ENCODE peak calls at places on chromosomes 3 and 15, in nine cellular contexts. O is neural crest cell, L is heart left ventricle, H is islet precursor cell, X is foreskin fibroblast, M is globus pallidus, R is ELR, Z is GM04503, E is DND-41. P is an unnamed sample.

GRCh38 chr15:35038655-35039534 is 46.2 kb downstream of the NANOGP8 start:
- DNase-seq in R (no peak), L (no peak), E (no peak), H (no peak), Z (peak; percentile 69), X (peak; percentile 49), O (no peak), M (no peak), P (no peak)

GRCh38 chr3:128554100-128554464 is 61.1 kb upstream of the GATA2 start:
- DNase-seq in R (peak; percentile 86), Z (no peak), X (no peak), E (no peak), H (peak; percentile 89), O (no peak), M (no peak), L (no peak), P (no peak)

GRCh38 chr15:68643216-68643830 is 64.5 kb downstream of the CORO2B start:
- DNase-seq in R (no peak), X (no peak), L (no peak), M (no peak), Z (no peak), E (no peak), O (no peak), H (peak; percentile 85), P (no peak)

GRCh38 chr3:197501879-197502620 is 53.7 kb downstream of the BDH1 start:
- DNase-seq in E (peak; percentile 36), R (peak; percentile 75), Z (no peak), L (no peak), M (peak; percentile 58), H (peak; percentile 76), X (peak; percentile 63), O (no peak), P (peak; percentile 20)

GRCh38 chr15:48796521-48796920 is 14.3 kb downstream of the CEP152 start:
- DNase-seq in L (no peak), O (no peak), E (no peak), H (no peak), M (no peak), Z (no peak), R (no peak), X (no peak), P (no peak)

GRCh38 chr3:18847583-18848197 is 300.6 kb upstream of the KCNH8 start:
- DNase-seq in O (no peak), H (no peak), M (peak; percentile 2), E (no peak), X (no peak), R (peak; percentile 4), L (no peak), Z (no peak), P (no peak)

GRCh38 chr3:77254967-77255831 is 215.3 kb downstream of the ROBO2 start:
- DNase-seq in L (no peak), H (peak; percentile 71), R (peak; percentile 45), O (peak; percentile 50), Z (no peak), E (peak; percentile 39), X (peak; percentile 82), M (peak; percentile 49), P (peak; percentile 17)

GRCh38 chr15:68028137-68028771 is 25.9 kb upstream of the PIAS1 start:
- DNase-seq in E (no peak), L (no peak), Z (peak; percentile 10), H (peak; percentile 75), R (peak; percentile 27), M (no peak), O (no peak), X (no peak), P (no peak)

GRCh38 chr3:30775070-30775469 is 119.4 kb downstream of the GADL1 start:
- DNase-seq in X (no peak), Z (no peak), O (no peak), H (no peak), E (no peak), R (no peak), L (no peak), M (no peak), P (no peak)

GRCh38 chr3:152205097-152205593 is 63.6 kb upstream of the MBNL1 start:
- DNase-seq in R (no peak), H (no peak), X (no peak), E (no peak), O (no peak), Z (no peak), L (no peak), M (no peak), P (peak; percentile 74)

GRCh38 chr15:64938192-64938591 is 26.5 kb downstream of the ANKDD1A start:
- DNase-seq in M (no peak), O (no peak), R (no peak), H (peak; percentile 23), X (no peak), E (no peak), Z (no peak), L (no peak), P (no peak)

GRCh38 chr15:28093761-28094535 is 5.2 kb downstream of the OCA2 start:
- DNase-seq in O (no peak), R (no peak), E (no peak), X (no peak), H (no peak), M (no peak), L (no peak), Z (no peak), P (no peak)

GRCh38 chr3:15592968-15593367 is 8.4 kb downstream of the HACL1 start:
- DNase-seq in M (no peak), O (no peak), Z (no peak), R (no peak), E (no peak), X (no peak), L (no peak), H (no peak), P (no peak)

GRCh38 chr3:195836736-195837135 is 25.0 kb upstream of the MUC4 start:
- DNase-seq in L (no peak), R (no peak), Z (no peak), H (peak; percentile 51), O (no peak), E (no peak), X (no peak), M (no peak), P (no peak)

GRCh38 chr3:120506828-120507774 is 56.3 kb upstream of the FSTL1 start:
- DNase-seq in Z (peak; percentile 45), L (no peak), R (peak; percentile 78), M (peak; percentile 33), H (no peak), E (peak; percentile 7), X (peak; percentile 88), O (no peak), P (peak; percentile 9)

GRCh38 chr3:160950954-160951353 is 154.2 kb downstream of the B3GALNT1 start:
- DNase-seq in R (no peak), O (no peak), X (no peak), L (no peak), H (no peak), Z (no peak), M (no peak), E (no peak), P (no peak)

GRCh38 chr15:74240002-74240568 is 4.0 kb downstream of the CCDC33 start:
- DNase-seq in R (peak; percentile 69), M (peak; percentile 86), Z (peak; percentile 53), L (peak; percentile 91), H (no peak), X (peak; percentile 81), O (no peak), E (peak; percentile 9), P (no peak)

GRCh38 chr3:175288616-175289015 is 429.5 kb downstream of the NAALADL2 start:
- DNase-seq in R (no peak), L (no peak), E (no peak), X (no peak), M (no peak), O (no peak), H (no peak), Z (no peak), P (no peak)

GRCh38 chr15:31439328-31439727 is 112.7 kb downstream of the KLF13 start:
- DNase-seq in H (peak; percentile 77), M (no peak), O (no peak), X (no peak), L (no peak), E (no peak), Z (no peak), R (peak; percentile 59), P (no peak)

GRCh38 chr15:74962671-74963070 is 6.1 kb upstream of the RPP25 start:
- DNase-seq in R (no peak), L (no peak), O (no peak), M (no peak), Z (no peak), H (no peak), E (no peak), X (no peak), P (no peak)

GRCh38 chr15:42146551-42147430 is 9.6 kb downstream of the PLA2G4F start:
- DNase-seq in Z (no peak), L (no peak), X (no peak), O (no peak), E (no peak), M (no peak), R (no peak), H (peak; percentile 44), P (no peak)